ENCODE peak calls at places on chromosomes 11 and 22, in six cellular contexts. M is NCI-H1930, Z is GM18507, C is NCI-H187 treated with DMSO at 0.1 percent for 48 hours, S is posterior cingulate gyrus, D is mammary epithelial cell. T is an unnamed sample.

GRCh38 chr22:36775589-36775965 is 342 bp downstream of the IFT27 start:
- DNase-seq in M (no peak), Z (no peak), C (no peak), S (peak), D (peak), T (no peak)

GRCh38 chr11:42205518-42205917 is 746.1 kb upstream of the LRRC4C start:
- DNase-seq in M (no peak), Z (no peak), C (no peak), S (no peak), D (no peak), T (no peak)

GRCh38 chr11:11931461-11932055 is 76.9 kb downstream of the DKK3 start:
- DNase-seq in M (no peak), Z (no peak), C (no peak), S (no peak), D (peak), T (peak)

GRCh38 chr11:66915046-66915832 is 42.9 kb downstream of the PC start:
- DNase-seq in M (no peak), Z (no peak), C (no peak), S (no peak), D (no peak), T (no peak)

GRCh38 chr22:21032037-21032842 is at the start of gene SLC7A4:
- DNase-seq in M (no peak), Z (no peak), C (no peak), S (peak), D (no peak), T (no peak)

GRCh38 chr11:66100272-66101037 is 30.4 kb downstream of the PACS1 start:
- DNase-seq in M (no peak), Z (peak), C (no peak), S (peak), D (no peak), T (no peak)

GRCh38 chr11:46346886-46347636 is at the start of gene DGKZ:
- DNase-seq in M (peak), Z (peak), C (no peak), S (peak), D (peak), T (no peak)

GRCh38 chr11:32006799-32007388 is 84.0 kb upstream of the RCN1 start:
- DNase-seq in M (peak), Z (no peak), C (no peak), S (no peak), D (peak), T (no peak)

GRCh38 chr11:36016263-36016662 is 72.4 kb downstream of the LDLRAD3 start:
- DNase-seq in M (no peak), Z (no peak), C (no peak), S (no peak), D (no peak), T (no peak)

GRCh38 chr11:66956689-66957290 is 1.4 kb downstream of the PC start:
- DNase-seq in M (no peak), Z (no peak), C (no peak), S (peak), D (peak), T (no peak)

GRCh38 chr22:45958971-45959370 is 18.0 kb downstream of the WNT7B start:
- DNase-seq in M (no peak), Z (no peak), C (no peak), S (no peak), D (no peak), T (no peak)

GRCh38 chr11:834371-835316 is 1.9 kb downstream of the CD151 start:
- DNase-seq in M (no peak), Z (no peak), C (no peak), S (no peak), D (peak), T (peak)

GRCh38 chr11:103968685-103969084 is 67.8 kb upstream of the DDI1 start:
- DNase-seq in M (no peak), Z (no peak), C (no peak), S (no peak), D (no peak), T (no peak)

GRCh38 chr11:74770456-74770855 is 21.8 kb downstream of the RNF169 start:
- DNase-seq in M (no peak), Z (no peak), C (no peak), S (no peak), D (no peak), T (no peak)

GRCh38 chr22:42548597-42549328 is 5.0 kb upstream of the SERHL2 start:
- DNase-seq in M (no peak), Z (no peak), C (no peak), S (no peak), D (no peak), T (no peak)

GRCh38 chr11:17991799-17992433 is 20.9 kb downstream of the SERGEF start:
- DNase-seq in M (peak), Z (peak), C (peak), S (no peak), D (peak), T (no peak)

GRCh38 chr22:31106651-31107205 is 640 bp downstream of the SELENOM start:
- DNase-seq in M (no peak), Z (no peak), C (no peak), S (no peak), D (peak), T (no peak)

GRCh38 chr22:45885171-45885840 is 91.7 kb downstream of the WNT7B start:
- DNase-seq in M (no peak), Z (no peak), C (no peak), S (peak), D (no peak), T (no peak)

GRCh38 chr11:121249039-121249663 is 43.4 kb upstream of the SC5D start:
- DNase-seq in M (peak), Z (peak), C (no peak), S (no peak), D (peak), T (no peak)

GRCh38 chr11:74771139-74771538 is 22.5 kb downstream of the RNF169 start:
- DNase-seq in M (no peak), Z (no peak), C (no peak), S (no peak), D (no peak), T (no peak)

GRCh38 chr22:42719133-42719532 is 1.5 kb downstream of the A4GALT start:
- DNase-seq in M (no peak), Z (no peak), C (no peak), S (no peak), D (no peak), T (no peak)

GRCh38 chr11:108853151-108853550 is 188.3 kb downstream of the DDX10 start:
- DNase-seq in M (no peak), Z (no peak), C (no peak), S (no peak), D (no peak), T (no peak)

GRCh38 chr22:31969789-31970489 is 25.6 kb downstream of the YWHAH start:
- DNase-seq in M (peak), Z (peak), C (no peak), S (peak), D (peak), T (no peak)

GRCh38 chr22:33461698-33462434 is 403.7 kb upstream of the SYN3 start:
- DNase-seq in M (no peak), Z (no peak), C (no peak), S (no peak), D (peak), T (no peak)

GRCh38 chr11:108775324-108775723 is 110.5 kb downstream of the DDX10 start:
- DNase-seq in M (no peak), Z (no peak), C (no peak), S (no peak), D (peak), T (no peak)

GRCh38 chr11:117315285-117316196 is 515 bp downstream of the BACE1 start:
- DNase-seq in M (no peak), Z (no peak), C (no peak), S (no peak), D (no peak), T (no peak)

GRCh38 chr11:87437844-87438223 is 400.1 kb downstream of the TMEM135 start:
- DNase-seq in M (no peak), Z (no peak), C (no peak), S (no peak), D (peak), T (peak)

GRCh38 chr11:33552756-33553155 is 147.9 kb downstream of the C11orf91 start:
- DNase-seq in M (no peak), Z (no peak), C (no peak), S (no peak), D (peak), T (no peak)

GRCh38 chr11:75073459-75074190 is 23.1 kb downstream of the OR2AT4 start:
- DNase-seq in M (no peak), Z (no peak), C (no peak), S (no peak), D (no peak), T (no peak)

GRCh38 chr11:120028181-120028935 is 109.6 kb downstream of the TRIM29 start:
- DNase-seq in M (no peak), Z (no peak), C (no peak), S (no peak), D (no peak), T (no peak)

GRCh38 chr11:92226331-92227232 is 2.0 kb downstream of the FAT3 start:
- DNase-seq in M (no peak), Z (no peak), C (no peak), S (peak), D (peak), T (no peak)

GRCh38 chr11:76658231-76658630 is 12.3 kb downstream of the LRRC32 start:
- DNase-seq in M (no peak), Z (no peak), C (no peak), S (no peak), D (no peak), T (no peak)

GRCh38 chr11:60301178-60301577 is 20.7 kb downstream of the MS4A4A start:
- DNase-seq in M (no peak), Z (no peak), C (no peak), S (no peak), D (no peak), T (no peak)

GRCh38 chr11:80365315-80365714 is 924.5 kb upstream of the TENM4 start:
- DNase-seq in M (no peak), Z (no peak), C (no peak), S (no peak), D (peak), T (no peak)

GRCh38 chr11:38530226-38530625 is 1932.2 kb upstream of the RAG2 start:
- DNase-seq in M (no peak), Z (no peak), C (no peak), S (no peak), D (peak), T (no peak)

GRCh38 chr11:61880050-61880449 is 11.3 kb downstream of the FADS3 start:
- DNase-seq in M (no peak), Z (peak), C (no peak), S (no peak), D (no peak), T (no peak)

GRCh38 chr22:33477131-33478111 is 419.2 kb upstream of the SYN3 start:
- DNase-seq in M (no peak), Z (no peak), C (no peak), S (no peak), D (no peak), T (no peak)

GRCh38 chr11:117256573-117256972 is 24.1 kb downstream of the RNF214 start:
- DNase-seq in M (no peak), Z (no peak), C (no peak), S (no peak), D (peak), T (no peak)